ENCODE peak calls at places on chromosome 21, in six cellular contexts. B is GM12865; Q is activated CD4-positive, alpha-beta T cell treated with anti-CD3 and anti-CD28 coated beads for 48 hours; E is LoVo; I is NCI-H345; D is substantia nigra. S is an unnamed sample.

GRCh38 chr21:41139275-41139674 is 28.7 kb upstream of the BACE2 start:
- DNase-seq in B (no peak), Q (no peak), E (no peak), I (no peak), D (no peak), S (no peak)

GRCh38 chr21:36134820-36135390 is at the start of gene CBR3:
- DNase-seq in B (no peak), Q (peak), E (peak), I (peak), D (peak), S (peak)

GRCh38 chr21:33402011-33402979 is 918 bp upstream of the IFNGR2 start:
- DNase-seq in B (peak), Q (no peak), E (no peak), I (no peak), D (peak), S (peak)

GRCh38 chr21:34865922-34866271 is 183.2 kb downstream of the RUNX1 start:
- DNase-seq in B (peak), Q (peak), E (no peak), I (no peak), D (no peak), S (no peak)

GRCh38 chr21:46009951-46010655 is 28.5 kb downstream of the COL6A1 start:
- DNase-seq in B (no peak), Q (no peak), E (no peak), I (no peak), D (no peak), S (no peak)

GRCh38 chr21:44951186-44951915 is 11.5 kb downstream of the SLX9 start:
- DNase-seq in B (no peak), Q (no peak), E (no peak), I (no peak), D (no peak), S (no peak)

GRCh38 chr21:42941696-42942085 is 16.3 kb upstream of the ERVH48-1 start:
- DNase-seq in B (no peak), Q (no peak), E (peak), I (no peak), D (no peak), S (no peak)

GRCh38 chr21:46188226-46189212 is 4.3 kb upstream of the SPATC1L start:
- DNase-seq in B (no peak), Q (no peak), E (peak), I (peak), D (peak), S (no peak)

GRCh38 chr21:33360871-33361602 is 36.3 kb downstream of the IFNAR1 start:
- DNase-seq in B (peak), Q (peak), E (peak), I (peak), D (peak), S (peak)